ENCODE peak calls at places on chromosomes 2 and 18, in six cellular contexts. G, U, B, N, I and L are unnamed samples.

GRCh38 chr2:216478151-216478550 is 20.5 kb upstream of the RPL37A start:
- DNase-seq in I (peak; percentile 43), N (no peak), U (no peak), B (no peak), G (no peak), L (no peak)

GRCh38 chr2:65722028-65722427 is 289.6 kb upstream of the SPRED2 start:
- DNase-seq in G (peak; percentile 29), N (peak; percentile 44), U (peak; percentile 59), B (peak; percentile 81), I (peak; percentile 51), L (no peak)

GRCh38 chr2:121917143-121917542 is 161.7 kb downstream of the TSN start:
- DNase-seq in G (no peak), I (no peak), B (no peak), N (no peak), U (no peak), L (no peak)

GRCh38 chr18:45165871-45166270 is 449.4 kb upstream of the SLC14A2 start:
- DNase-seq in G (no peak), I (no peak), B (no peak), U (no peak), N (no peak), L (no peak)

GRCh38 chr2:15546297-15547098 is 14.6 kb downstream of the NBAS start:
- DNase-seq in N (no peak), G (no peak), I (no peak), U (no peak), B (no peak), L (no peak)

GRCh38 chr2:98026927-98027522 is 31.3 kb upstream of the TMEM131 start:
- DNase-seq in I (no peak), U (no peak), G (no peak), N (no peak), B (no peak), L (no peak)

GRCh38 chr2:133124446-133124845 is 443.8 kb downstream of the NCKAP5 start:
- DNase-seq in N (no peak), B (no peak), U (no peak), G (no peak), I (no peak), L (no peak)

GRCh38 chr2:213429516-213429915 is 145.3 kb downstream of the SPAG16 start:
- DNase-seq in B (no peak), U (no peak), G (no peak), N (no peak), I (no peak), L (no peak)

GRCh38 chr2:101999122-101999789 is 7.5 kb downstream of the IL1R2 start:
- DNase-seq in I (no peak), B (no peak), N (peak; percentile 60), G (no peak), U (no peak), L (no peak)

GRCh38 chr2:40401896-40402295 is 50.0 kb downstream of the SLC8A1 start:
- DNase-seq in U (no peak), B (no peak), I (peak; percentile 86), G (no peak), N (no peak), L (no peak)

GRCh38 chr18:40855661-40856060 is 1099.4 kb upstream of the PIK3C3 start:
- DNase-seq in N (no peak), U (no peak), B (no peak), I (no peak), G (no peak), L (no peak)

GRCh38 chr2:200761168-200761715 is 50.5 kb upstream of the BZW1 start:
- DNase-seq in I (peak; percentile 39), U (no peak), G (no peak), B (no peak), N (no peak), L (no peak)

GRCh38 chr2:109125595-109126500 is 3.2 kb upstream of the SH3RF3 start:
- DNase-seq in I (peak; percentile 97), G (no peak), B (no peak), U (no peak), N (no peak), L (no peak)

GRCh38 chr2:241324775-241325174 is 9.1 kb downstream of the SEPTIN2 start:
- DNase-seq in B (no peak), N (no peak), I (no peak), G (no peak), U (no peak), L (no peak)

GRCh38 chr2:195406886-195407603 is 250.0 kb upstream of the SLC39A10 start:
- DNase-seq in U (no peak), I (peak; percentile 11), N (no peak), G (no peak), B (no peak), L (no peak)

GRCh38 chr2:231263118-231263831 is 64.8 kb downstream of the ARMC9 start:
- DNase-seq in I (peak; percentile 15), B (no peak), U (no peak), N (no peak), G (no peak), L (no peak)

GRCh38 chr2:12202702-12203101 is 456.3 kb downstream of the LPIN1 start:
- DNase-seq in G (peak; percentile 28), U (no peak), I (peak; percentile 39), B (peak; percentile 73), N (no peak), L (no peak)

GRCh38 chr2:240346753-240347372 is 88.6 kb upstream of the GPC1 start:
- DNase-seq in N (no peak), I (no peak), G (no peak), B (peak; percentile 36), U (peak; percentile 21), L (no peak)

GRCh38 chr2:96869281-96869823 is 528 bp downstream of the SEMA4C start:
- DNase-seq in I (peak; percentile 83), G (peak; percentile 87), U (peak; percentile 89), N (peak; percentile 84), B (peak; percentile 96), L (peak; percentile 93)

GRCh38 chr2:69253033-69253535 is 133.9 kb downstream of the GFPT1 start:
- DNase-seq in G (no peak), B (no peak), I (peak; percentile 19), U (no peak), N (no peak), L (no peak)

GRCh38 chr2:9627310-9627709 is 3.5 kb downstream of the YWHAQ start:
- DNase-seq in I (peak; percentile 48), G (no peak), U (no peak), B (no peak), N (no peak), L (no peak)

GRCh38 chr2:38245114-38245641 is 131.9 kb downstream of the ATL2 start:
- DNase-seq in N (no peak), G (no peak), U (no peak), I (no peak), B (no peak), L (no peak)

GRCh38 chr2:48589170-48589767 is 28.4 kb upstream of the GTF2A1L start:
- DNase-seq in I (peak; percentile 65), G (peak; percentile 20), B (no peak), N (no peak), U (no peak), L (no peak)

GRCh38 chr2:137826373-137827372 is 137.6 kb upstream of the HNMT start:
- DNase-seq in N (no peak), B (no peak), I (no peak), U (no peak), G (no peak), L (no peak)
- H3K27ac ChIP-seq in N (no peak overlapping the region), B (no peak overlapping the region), I (no peak overlapping the region), U (no peak overlapping the region), G (no peak overlapping the region), L (no peak overlapping the region)

GRCh38 chr2:103292570-103293265 is 530.9 kb downstream of the TMEM182 start:
- DNase-seq in G (no peak), I (no peak), B (no peak), U (no peak), N (no peak), L (no peak)

GRCh38 chr2:103289101-103289725 is 527.4 kb downstream of the TMEM182 start:
- DNase-seq in G (no peak), I (no peak), U (no peak), B (no peak), N (no peak), L (no peak)

DNA sequence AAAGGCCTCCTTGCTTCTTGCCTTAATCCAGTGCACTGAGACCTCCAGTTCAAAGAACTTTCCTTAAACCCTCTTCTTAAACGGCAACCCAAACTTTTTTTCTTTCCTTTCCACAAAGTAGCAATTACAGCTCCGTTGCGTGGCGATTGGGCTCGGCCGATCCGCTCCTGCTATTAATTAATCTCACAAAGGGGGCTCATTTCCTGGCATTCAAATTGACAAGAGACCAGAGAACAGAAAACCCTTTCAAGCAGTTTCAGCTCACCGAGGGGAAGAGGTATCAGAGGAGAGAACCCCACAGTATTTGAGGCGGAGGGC is 531.4 kb downstream of the TMEM182 start:
- DNase-seq in I (no peak), G (no peak), B (no peak), U (no peak), N (no peak), L (no peak)
- H3K4me3 ChIP-seq in I (no peak overlapping the region), G (no peak overlapping the region), B (no peak overlapping the region), U (no peak overlapping the region), N (no peak overlapping the region), L (no peak overlapping the region)

GRCh38 chr2:237307495-237307894 is 106.5 kb downstream of the COL6A3 start:
- DNase-seq in I (no peak), G (no peak), N (no peak), U (no peak), B (no peak), L (no peak)
- TF ChIP-seq CTCF in I (no peak), G (no peak), N (no peak), U (no peak), B (no peak), L (no peak)

GRCh38 chr2:111930404-111930803 is 32.0 kb downstream of the MERTK start:
- DNase-seq in B (no peak), N (no peak), G (no peak), I (no peak), U (no peak), L (no peak)
- H3K27ac ChIP-seq in B (no peak overlapping the region), N (no peak overlapping the region), G (no peak overlapping the region), I (no peak overlapping the region), U (no peak overlapping the region), L (no peak overlapping the region)

DNA sequence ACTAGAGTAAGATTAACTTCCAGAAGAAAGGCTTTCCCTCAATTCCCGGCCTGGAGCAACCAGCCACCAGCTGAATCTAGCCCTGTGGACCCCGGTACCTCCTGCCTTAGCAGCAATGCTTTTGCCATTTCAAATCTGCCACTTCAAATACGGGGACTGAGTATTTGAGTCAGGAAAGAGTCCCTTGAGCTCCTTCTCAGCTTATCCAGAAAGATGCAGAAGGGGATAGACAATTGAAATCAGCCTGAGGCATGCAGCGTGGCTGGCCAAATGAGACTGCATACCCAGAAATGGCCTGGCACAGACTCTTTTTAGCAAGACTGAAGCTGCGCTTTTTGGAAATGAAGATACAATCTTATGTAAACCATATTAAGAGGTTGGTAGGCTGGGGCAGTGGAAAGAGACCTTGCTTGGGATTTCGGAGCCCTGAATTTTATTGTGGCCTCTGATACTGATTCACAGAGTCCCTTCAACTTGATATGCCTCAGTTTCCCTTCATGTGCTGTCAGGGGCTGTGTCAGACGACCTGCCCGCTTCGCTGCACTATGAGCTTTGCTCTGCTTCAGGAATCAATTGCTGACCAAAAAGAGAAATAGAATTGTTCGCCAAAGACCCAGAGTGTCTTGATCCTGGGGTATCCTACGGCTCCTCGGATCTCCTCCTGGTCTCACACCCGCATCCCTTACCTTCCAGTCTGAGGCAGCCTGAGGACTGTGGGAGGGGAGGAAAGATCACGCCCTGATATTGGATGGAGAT is 1.0 kb downstream of the MATN3 start:
- DNase-seq in N (no peak), B (no peak), G (no peak), I (no peak), U (no peak), L (no peak)
- H3K4me3 ChIP-seq in N (no peak overlapping the region), B (no peak overlapping the region), G (peak overlapping the region; percentile 66), I (no peak overlapping the region), U (no peak overlapping the region), L (peak overlapping the region; percentile 85)

GRCh38 chr18:36714476-36714875 is 114.3 kb downstream of the TPGS2 start:
- DNase-seq in G (no peak), U (no peak), B (no peak), I (no peak), N (no peak), L (no peak)
- TF ChIP-seq CTCF in G (peak; percentile 8), U (no peak), B (no peak), I (peak; percentile 10), N (no peak), L (no peak)